ENCODE peak calls at places on chromosomes 16 and 17, in seven cellular contexts. One of them, this sample, is unnamed.

GRCh38 chr16:87602821-87603683 is 744 bp downstream of the JPH3 start:
- DNase-seq in CD8-positive, alpha-beta T cell: no peak
- DNase-seq in HCT116: no peak
- DNase-seq in upper lobe of right lung: no peak
- DNase-seq in heart left ventricle: no peak
- DNase-seq in cardiac muscle cell: no peak
- DNase-seq in fibroblast of pulmonary artery: no peak
- DNase-seq in this sample: no peak

GRCh38 chr17:9202572-9202971 is 181.3 kb downstream of the NTN1 start:
- DNase-seq in cardiac muscle cell: no peak
- DNase-seq in HCT116: no peak
- DNase-seq in fibroblast of pulmonary artery: no peak
- DNase-seq in CD8-positive, alpha-beta T cell: no peak
- DNase-seq in upper lobe of right lung: no peak
- DNase-seq in heart left ventricle: no peak
- DNase-seq in this sample: no peak

GRCh38 chr16:5504028-5504758 is 406.6 kb upstream of the EEF2KMT start:
- DNase-seq in CD8-positive, alpha-beta T cell: no peak
- DNase-seq in HCT116: no peak
- DNase-seq in fibroblast of pulmonary artery: no peak
- DNase-seq in heart left ventricle: no peak
- DNase-seq in upper lobe of right lung: no peak
- DNase-seq in cardiac muscle cell: no peak
- DNase-seq in this sample: no peak

GRCh38 chr17:71446635-71447034 is 674.2 kb upstream of the SOX9 start:
- DNase-seq in HCT116: no peak
- DNase-seq in fibroblast of pulmonary artery: no peak
- DNase-seq in cardiac muscle cell: no peak
- DNase-seq in heart left ventricle: no peak
- DNase-seq in upper lobe of right lung: no peak
- DNase-seq in CD8-positive, alpha-beta T cell: no peak
- DNase-seq in this sample: no peak

GRCh38 chr17:82240506-82241182 is 11.8 kb downstream of the SLC16A3 start:
- DNase-seq in HCT116: no peak
- DNase-seq in upper lobe of right lung: no peak
- DNase-seq in cardiac muscle cell: no peak
- DNase-seq in fibroblast of pulmonary artery: no peak
- DNase-seq in heart left ventricle: no peak
- DNase-seq in CD8-positive, alpha-beta T cell: no peak
- DNase-seq in this sample: no peak

GRCh38 chr16:69927056-69927757 is 23.9 kb upstream of the CLEC18A start:
- DNase-seq in cardiac muscle cell: peak
- DNase-seq in fibroblast of pulmonary artery: peak
- DNase-seq in HCT116: no peak
- DNase-seq in upper lobe of right lung: no peak
- DNase-seq in CD8-positive, alpha-beta T cell: no peak
- DNase-seq in heart left ventricle: peak
- DNase-seq in this sample: no peak

GRCh38 chr16:66947302-66948033 is 12.2 kb downstream of the CES2 start:
- DNase-seq in heart left ventricle: peak
- DNase-seq in HCT116: peak
- DNase-seq in CD8-positive, alpha-beta T cell: peak
- DNase-seq in fibroblast of pulmonary artery: peak
- DNase-seq in cardiac muscle cell: peak
- DNase-seq in upper lobe of right lung: no peak
- DNase-seq in this sample: peak

GRCh38 chr16:73214825-73215481 is 167.0 kb upstream of the ZFHX3 start:
- DNase-seq in cardiac muscle cell: peak
- DNase-seq in upper lobe of right lung: no peak
- DNase-seq in CD8-positive, alpha-beta T cell: no peak
- DNase-seq in fibroblast of pulmonary artery: peak
- DNase-seq in heart left ventricle: no peak
- DNase-seq in HCT116: no peak
- DNase-seq in this sample: no peak

GRCh38 chr17:56629450-56630187 is 36.1 kb downstream of the NOG start:
- DNase-seq in CD8-positive, alpha-beta T cell: no peak
- DNase-seq in upper lobe of right lung: no peak
- DNase-seq in cardiac muscle cell: peak
- DNase-seq in HCT116: peak
- DNase-seq in heart left ventricle: no peak
- DNase-seq in fibroblast of pulmonary artery: peak
- DNase-seq in this sample: no peak

GRCh38 chr17:3596804-3597464 is 12.3 kb downstream of the TRPV1 start:
- DNase-seq in heart left ventricle: no peak
- DNase-seq in CD8-positive, alpha-beta T cell: no peak
- DNase-seq in upper lobe of right lung: no peak
- DNase-seq in fibroblast of pulmonary artery: no peak
- DNase-seq in cardiac muscle cell: no peak
- DNase-seq in HCT116: no peak
- DNase-seq in this sample: no peak

GRCh38 chr16:66620419-66620775 is 15.9 kb downstream of the CMTM3 start:
- DNase-seq in fibroblast of pulmonary artery: no peak
- DNase-seq in upper lobe of right lung: no peak
- DNase-seq in HCT116: no peak
- DNase-seq in heart left ventricle: no peak
- DNase-seq in CD8-positive, alpha-beta T cell: no peak
- DNase-seq in cardiac muscle cell: no peak
- DNase-seq in this sample: no peak

GRCh38 chr17:38602862-38603785 is 2.6 kb downstream of the SRCIN1 start:
- DNase-seq in heart left ventricle: no peak
- DNase-seq in fibroblast of pulmonary artery: no peak
- DNase-seq in HCT116: no peak
- DNase-seq in upper lobe of right lung: no peak
- DNase-seq in CD8-positive, alpha-beta T cell: no peak
- DNase-seq in cardiac muscle cell: no peak
- DNase-seq in this sample: no peak

DNA sequence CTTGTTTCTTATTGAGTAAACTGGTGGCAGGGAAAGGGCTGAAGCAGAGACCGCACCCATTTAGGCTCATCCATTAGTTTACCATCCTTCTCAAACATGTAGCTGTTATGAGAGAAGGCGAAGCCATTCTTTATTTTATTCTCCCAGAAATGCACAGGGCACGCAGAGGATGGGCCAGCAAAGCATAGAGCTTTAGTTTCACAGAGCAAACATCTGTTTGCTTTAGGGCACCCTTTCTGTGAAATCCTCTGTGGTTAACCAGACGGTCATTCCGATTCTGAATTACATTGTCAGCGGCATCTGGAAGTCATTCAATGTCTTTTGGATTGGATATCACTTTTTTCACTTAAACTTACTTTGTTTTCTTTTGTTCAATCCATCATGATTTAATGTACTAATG is 96.0 kb downstream of the TOX3 start:
- DNase-seq in HCT116: no peak
- DNase-seq in heart left ventricle: no peak
- DNase-seq in cardiac muscle cell: no peak
- DNase-seq in fibroblast of pulmonary artery: no peak
- DNase-seq in upper lobe of right lung: no peak
- DNase-seq in CD8-positive, alpha-beta T cell: no peak
- DNase-seq in this sample: no peak
- H3K4me3 ChIP-seq in HCT116: no peak
- H3K4me3 ChIP-seq in heart left ventricle: no peak
- H3K4me3 ChIP-seq in cardiac muscle cell: no peak
- H3K4me3 ChIP-seq in fibroblast of pulmonary artery: no peak
- H3K4me3 ChIP-seq in upper lobe of right lung: no peak
- H3K4me3 ChIP-seq in CD8-positive, alpha-beta T cell: no peak
- H3K4me3 ChIP-seq in this sample: no peak

GRCh38 chr17:17303847-17304490 is 796 bp downstream of the NT5M start:
- DNase-seq in upper lobe of right lung: no peak
- DNase-seq in heart left ventricle: no peak
- DNase-seq in HCT116: no peak
- DNase-seq in fibroblast of pulmonary artery: no peak
- DNase-seq in cardiac muscle cell: no peak
- DNase-seq in CD8-positive, alpha-beta T cell: no peak
- DNase-seq in this sample: no peak
- TF ChIP-seq CTCF in upper lobe of right lung: no peak
- TF ChIP-seq CTCF in heart left ventricle: no peak
- TF ChIP-seq CTCF in HCT116: no peak
- TF ChIP-seq CTCF in fibroblast of pulmonary artery: no peak
- TF ChIP-seq CTCF in cardiac muscle cell: no peak
- TF ChIP-seq CTCF in CD8-positive, alpha-beta T cell: no peak
- TF ChIP-seq CTCF in this sample: no peak

DNA sequence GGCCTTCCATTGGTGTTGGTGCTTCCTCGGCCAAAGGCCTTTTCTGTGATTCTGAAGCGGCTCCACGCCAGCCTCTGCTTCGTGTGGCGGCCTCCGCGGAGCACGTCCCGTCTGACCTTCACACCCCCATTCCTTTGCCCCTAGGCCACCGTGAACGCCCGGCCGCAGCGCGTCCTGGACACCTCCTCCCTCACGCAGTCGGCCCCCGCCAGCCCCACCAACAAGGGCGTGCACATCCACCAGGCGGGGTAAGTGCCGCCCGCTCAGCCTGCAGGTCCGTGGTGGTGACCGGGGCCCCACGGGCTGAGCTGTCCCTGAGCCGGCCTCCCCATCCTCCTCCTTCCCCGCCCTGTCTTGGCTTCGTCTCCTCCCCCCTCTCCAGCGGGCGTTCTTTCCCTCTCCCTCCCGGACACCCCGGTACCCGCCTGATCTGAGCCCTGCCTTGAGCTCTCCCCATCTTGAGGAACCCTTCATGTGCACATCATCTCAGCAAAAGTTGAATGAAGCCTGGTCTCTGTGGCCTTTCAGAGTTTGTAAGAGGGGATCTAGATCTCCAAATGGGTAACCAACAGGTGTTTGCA is 69.0 kb upstream of the CHMP6 start:
- DNase-seq in HCT116: no peak
- DNase-seq in cardiac muscle cell: no peak
- DNase-seq in heart left ventricle: no peak
- DNase-seq in upper lobe of right lung: peak
- DNase-seq in CD8-positive, alpha-beta T cell: no peak
- DNase-seq in fibroblast of pulmonary artery: no peak
- DNase-seq in this sample: no peak
- H3K4me3 ChIP-seq in HCT116: no peak
- H3K4me3 ChIP-seq in cardiac muscle cell: no peak
- H3K4me3 ChIP-seq in heart left ventricle: no peak
- H3K4me3 ChIP-seq in upper lobe of right lung: no peak
- H3K4me3 ChIP-seq in CD8-positive, alpha-beta T cell: no peak
- H3K4me3 ChIP-seq in fibroblast of pulmonary artery: no peak
- H3K4me3 ChIP-seq in this sample: no peak

GRCh38 chr16:85333744-85334640 is 221.7 kb upstream of the CIBAR2 start:
- DNase-seq in HCT116: no peak
- DNase-seq in fibroblast of pulmonary artery: no peak
- DNase-seq in upper lobe of right lung: no peak
- DNase-seq in CD8-positive, alpha-beta T cell: no peak
- DNase-seq in cardiac muscle cell: no peak
- DNase-seq in heart left ventricle: no peak
- DNase-seq in this sample: no peak

GRCh38 chr16:85333337-85333736 is 221.1 kb upstream of the CIBAR2 start:
- DNase-seq in fibroblast of pulmonary artery: no peak
- DNase-seq in CD8-positive, alpha-beta T cell: no peak
- DNase-seq in upper lobe of right lung: no peak
- DNase-seq in heart left ventricle: no peak
- DNase-seq in cardiac muscle cell: no peak
- DNase-seq in HCT116: no peak
- DNase-seq in this sample: no peak

GRCh38 chr16:85335584-85336492 is 223.6 kb upstream of the CIBAR2 start:
- DNase-seq in fibroblast of pulmonary artery: peak
- DNase-seq in heart left ventricle: no peak
- DNase-seq in cardiac muscle cell: peak
- DNase-seq in CD8-positive, alpha-beta T cell: no peak
- DNase-seq in upper lobe of right lung: no peak
- DNase-seq in HCT116: no peak
- DNase-seq in this sample: no peak

GRCh38 chr16:85332175-85332574 is 219.9 kb upstream of the CIBAR2 start:
- DNase-seq in CD8-positive, alpha-beta T cell: no peak
- DNase-seq in HCT116: no peak
- DNase-seq in cardiac muscle cell: no peak
- DNase-seq in fibroblast of pulmonary artery: no peak
- DNase-seq in heart left ventricle: no peak
- DNase-seq in upper lobe of right lung: no peak
- DNase-seq in this sample: no peak

DNA sequence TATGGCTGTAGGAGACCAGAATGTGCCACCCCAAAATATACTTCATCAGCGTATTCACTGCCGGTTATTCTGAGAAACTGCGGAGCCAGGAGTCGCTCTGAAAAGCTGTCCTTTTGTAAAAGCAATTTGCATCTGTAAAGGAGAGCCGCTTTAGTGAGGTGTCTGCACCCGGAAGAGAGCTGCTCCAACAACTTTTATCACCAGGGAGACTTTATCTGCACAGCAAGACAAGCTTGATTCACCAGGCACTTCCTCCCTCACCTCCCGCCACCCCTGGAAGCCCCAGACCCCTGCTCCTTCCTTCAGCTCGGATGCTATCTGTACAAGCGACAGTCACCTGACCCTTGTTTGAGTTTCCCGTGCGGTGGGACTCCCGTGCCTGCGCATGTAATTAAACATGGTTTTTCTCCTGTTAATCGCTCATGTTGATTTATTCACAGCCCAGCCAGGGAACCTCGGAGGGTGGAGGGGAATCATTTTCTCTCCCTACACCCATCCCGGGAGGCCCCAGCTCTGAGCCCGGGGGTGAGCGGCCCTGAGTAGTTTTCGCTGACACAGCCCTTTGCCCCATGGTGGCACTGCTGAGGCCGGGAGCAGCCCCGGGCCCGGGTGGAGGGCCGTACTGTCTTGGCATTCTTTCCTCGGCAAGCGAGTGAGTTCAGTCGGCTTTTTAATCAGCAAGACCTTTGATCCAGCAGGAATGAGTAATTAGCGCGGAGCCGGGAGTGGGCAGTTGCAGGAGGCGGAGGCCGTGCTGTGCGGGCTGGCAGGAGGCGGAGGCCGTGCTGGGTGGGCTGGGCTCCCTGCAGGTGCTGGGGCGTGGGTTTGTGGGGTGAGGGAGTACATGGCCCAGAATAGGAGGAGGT is 222.7 kb upstream of the CIBAR2 start:
- DNase-seq in CD8-positive, alpha-beta T cell: no peak
- DNase-seq in cardiac muscle cell: peak
- DNase-seq in upper lobe of right lung: no peak
- DNase-seq in heart left ventricle: no peak
- DNase-seq in fibroblast of pulmonary artery: no peak
- DNase-seq in HCT116: no peak
- DNase-seq in this sample: no peak
- TF ChIP-seq CTCF in CD8-positive, alpha-beta T cell: no peak
- TF ChIP-seq CTCF in cardiac muscle cell: peak
- TF ChIP-seq CTCF in upper lobe of right lung: no peak
- TF ChIP-seq CTCF in heart left ventricle: no peak
- TF ChIP-seq CTCF in fibroblast of pulmonary artery: no peak
- TF ChIP-seq CTCF in HCT116: no peak
- TF ChIP-seq CTCF in this sample: no peak

This sample was measured in GM12864.